ENCODE peak calls at places on chromosome 12, in six cellular contexts. A is gastrocnemius medialis, P is mesendoderm, S is cardiac muscle cell, E is A549, F is caudate nucleus. G is an unnamed sample.

GRCh38 chr12:95258803-95259202 is 41.2 kb downstream of the VEZT start:
- DNase-seq in E (no peak), P (no peak), F (no peak), A (no peak), S (no peak), G (no peak)

GRCh38 chr12:46661161-46661845 is 164.5 kb downstream of the SLC38A4 start:
- DNase-seq in E (peak), S (peak), A (no peak), P (peak), F (no peak), G (no peak)

GRCh38 chr12:111488271-111488670 is 82.5 kb downstream of the SH2B3 start:
- DNase-seq in A (peak), F (no peak), P (no peak), E (no peak), S (peak), G (no peak)

GRCh38 chr12:54890339-54890738 is 36.0 kb downstream of the MUCL1 start:
- DNase-seq in P (no peak), F (no peak), A (no peak), S (no peak), E (no peak), G (no peak)

GRCh38 chr12:52993558-52993869 is 12.7 kb upstream of the EIF4B start:
- DNase-seq in P (peak), S (no peak), A (no peak), F (no peak), E (no peak), G (no peak)

GRCh38 chr12:132724506-132725220 is 14.0 kb downstream of the PGAM5 start:
- DNase-seq in P (no peak), S (no peak), F (no peak), E (no peak), A (no peak), G (no peak)

GRCh38 chr12:113659416-113659815 is 187.7 kb upstream of the LHX5 start:
- DNase-seq in A (no peak), F (no peak), E (no peak), P (no peak), S (no peak), G (no peak)

GRCh38 chr12:120534703-120535655 is 823 bp downstream of the RNF10 start:
- DNase-seq in S (peak), F (no peak), P (peak), E (peak), A (peak), G (no peak)

GRCh38 chr12:95740751-95741150 is 49.8 kb downstream of the NTN4 start:
- DNase-seq in P (no peak), S (no peak), F (no peak), E (no peak), A (no peak), G (no peak)

GRCh38 chr12:58915634-58916033 is 4.7 kb downstream of the LRIG3 start:
- DNase-seq in F (no peak), P (no peak), E (no peak), A (peak), S (peak), G (no peak)
- H3K27ac ChIP-seq in F (peak), P (no peak), E (peak), A (peak), S (peak), G (no peak)

GRCh38 chr12:23634344-23634743 is 315.1 kb downstream of the SOX5 start:
- DNase-seq in F (no peak), E (no peak), S (no peak), A (no peak), P (no peak), G (no peak)

GRCh38 chr12:23630524-23630923 is 318.9 kb downstream of the SOX5 start:
- DNase-seq in E (no peak), A (no peak), P (no peak), S (no peak), F (no peak), G (no peak)

GRCh38 chr12:23628836-23629235 is 320.6 kb downstream of the SOX5 start:
- DNase-seq in P (no peak), F (no peak), A (no peak), E (no peak), S (no peak), G (no peak)

GRCh38 chr12:23626791-23627190 is 322.7 kb downstream of the SOX5 start:
- DNase-seq in S (no peak), A (no peak), F (no peak), E (no peak), P (no peak), G (no peak)

DNA sequence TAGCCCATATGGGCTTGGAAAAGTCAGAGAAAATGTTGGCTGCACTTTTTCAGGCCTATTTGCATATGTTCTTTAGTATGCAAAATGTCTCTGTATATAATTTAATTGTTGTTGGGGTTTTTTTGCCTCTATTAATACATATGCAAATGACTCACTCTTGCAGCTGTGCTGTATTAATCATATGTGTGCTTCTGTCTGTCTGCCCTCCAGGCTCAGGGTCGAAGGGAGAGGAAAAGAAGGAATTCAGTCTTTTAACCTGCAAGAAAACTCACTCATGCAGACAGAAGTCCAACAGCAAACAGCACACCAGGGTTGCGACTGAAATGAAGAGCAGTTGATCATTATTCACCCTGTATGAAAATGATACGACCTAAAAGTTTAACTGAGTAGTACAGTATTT is 317.5 kb downstream of the SOX5 start:
- DNase-seq in E (no peak), P (no peak), A (no peak), F (no peak), S (no peak), G (no peak)
- H3K27ac ChIP-seq in E (no peak), P (no peak), A (no peak), F (no peak), S (no peak), G (no peak)

GRCh38 chr12:104809251-104809650 is 148.8 kb downstream of the SLC41A2 start:
- DNase-seq in S (no peak), E (no peak), P (no peak), F (no peak), A (no peak), G (no peak)

GRCh38 chr12:104809706-104810385 is 148.2 kb downstream of the SLC41A2 start:
- DNase-seq in P (no peak), F (no peak), E (no peak), A (no peak), S (no peak), G (no peak)

GRCh38 chr12:104816845-104817503 is 141.1 kb downstream of the SLC41A2 start:
- DNase-seq in S (no peak), E (no peak), A (no peak), P (no peak), F (no peak), G (no peak)

GRCh38 chr12:104815935-104816334 is 142.2 kb downstream of the SLC41A2 start:
- DNase-seq in A (no peak), F (no peak), E (no peak), P (no peak), S (no peak), G (no peak)

DNA sequence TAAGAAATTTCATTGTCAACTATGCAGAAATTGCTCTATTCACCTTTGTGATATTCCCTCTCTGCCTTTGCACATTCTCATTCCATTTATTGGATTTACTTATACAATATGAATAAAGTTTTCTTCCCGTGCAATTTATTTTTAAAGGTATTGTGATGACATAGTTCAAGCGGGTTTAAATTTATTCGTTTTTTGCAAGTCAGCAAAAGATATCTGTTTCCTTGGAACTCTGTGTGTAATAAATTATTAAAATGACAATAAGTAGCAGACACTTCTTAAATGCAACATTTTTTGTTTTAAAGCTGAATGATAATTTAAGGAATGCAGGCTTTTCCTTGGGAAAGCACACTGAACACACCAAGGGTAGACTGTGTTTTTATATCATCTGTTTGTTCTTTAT is 143.1 kb downstream of the SLC41A2 start:
- DNase-seq in S (no peak), A (no peak), P (no peak), E (no peak), F (no peak), G (no peak)
- H3K27ac ChIP-seq in S (no peak), A (no peak), P (no peak), E (no peak), F (no peak), G (no peak)

DNA sequence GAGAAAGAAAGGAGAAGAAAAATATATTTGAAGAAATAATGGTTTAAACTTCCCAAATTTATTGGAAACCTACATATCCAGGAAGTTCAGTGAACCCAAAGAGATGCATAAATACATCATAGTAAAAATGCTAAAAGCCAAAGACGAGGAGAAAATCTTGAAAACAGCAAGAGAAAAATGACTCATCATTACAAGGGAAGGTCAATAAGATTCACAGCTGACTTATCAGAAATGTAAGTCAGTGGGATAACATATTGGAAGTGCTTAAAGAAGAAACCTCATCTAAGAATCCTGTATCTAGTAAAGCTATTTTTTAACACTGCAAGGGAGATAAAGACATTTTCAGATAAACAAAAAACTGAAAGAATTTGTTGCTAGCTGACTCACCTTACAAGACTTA is 19.9 kb downstream of the RIC8B start:
- DNase-seq in P (no peak), A (no peak), E (no peak), S (no peak), F (no peak), G (no peak)
- H3K27ac ChIP-seq in P (no peak), A (no peak), E (no peak), S (no peak), F (no peak), G (no peak)

DNA sequence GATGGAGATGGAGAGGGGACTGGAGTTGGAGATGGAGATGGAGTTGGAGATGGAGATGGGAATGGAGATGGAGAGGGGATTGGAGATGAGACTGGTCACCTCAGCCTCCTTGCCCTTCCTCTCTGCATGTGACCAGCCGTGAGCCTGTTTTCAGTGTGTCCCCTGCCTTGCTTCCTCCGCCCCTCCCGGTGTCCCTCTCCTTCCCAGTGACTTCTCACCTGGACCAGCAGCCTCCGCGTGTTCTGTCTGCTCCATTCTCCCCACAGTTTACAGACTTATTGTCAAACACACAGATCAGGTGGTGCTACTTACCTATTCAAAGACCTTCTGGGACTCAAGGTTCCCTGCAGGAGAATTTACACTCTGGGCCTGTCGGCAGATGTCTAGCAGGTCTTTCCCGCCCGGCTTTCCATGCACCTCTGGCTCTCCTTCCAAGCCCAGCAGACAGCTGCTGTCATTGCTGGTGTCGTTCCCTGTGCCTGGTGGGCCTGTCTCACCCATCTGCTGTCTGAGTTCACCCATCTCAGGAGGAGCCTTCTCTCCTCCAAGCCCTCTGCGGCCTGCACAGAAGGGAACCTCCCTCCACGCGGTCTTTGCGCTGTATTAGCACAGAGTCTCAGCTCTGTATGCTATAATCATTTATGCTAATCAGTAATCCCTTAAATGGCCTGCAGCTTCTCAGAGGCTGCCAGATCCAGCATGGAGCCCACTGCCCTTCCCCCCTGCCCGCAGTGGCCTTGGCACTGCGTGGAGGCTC is 62.1 kb downstream of the ADGRD1 start:
- DNase-seq in F (no peak), P (no peak), A (no peak), E (no peak), S (no peak), G (no peak)
- H3K27ac ChIP-seq in F (no peak), P (no peak), A (no peak), E (no peak), S (no peak), G (no peak)

GRCh38 chr12:110458756-110459155 is 8.6 kb upstream of the ARPC3 start:
- DNase-seq in P (no peak), F (no peak), E (no peak), S (no peak), A (no peak), G (no peak)
- H3K27ac ChIP-seq in P (no peak), F (no peak), E (no peak), S (no peak), A (no peak), G (peak)

GRCh38 chr12:1799068-1799881 is 21.1 kb upstream of the LRTM2 start:
- DNase-seq in F (no peak), S (no peak), E (no peak), A (no peak), P (no peak), G (no peak)

GRCh38 chr12:1797011-1797901 is 23.1 kb upstream of the LRTM2 start:
- DNase-seq in E (no peak), P (no peak), S (peak), A (no peak), F (no peak), G (no peak)

GRCh38 chr12:1797991-1798733 is 22.2 kb upstream of the LRTM2 start:
- DNase-seq in S (no peak), F (no peak), A (no peak), E (no peak), P (no peak), G (no peak)

GRCh38 chr12:1799882-1800645 is 20.3 kb upstream of the LRTM2 start:
- DNase-seq in F (no peak), E (no peak), S (no peak), P (no peak), A (peak), G (no peak)

DNA sequence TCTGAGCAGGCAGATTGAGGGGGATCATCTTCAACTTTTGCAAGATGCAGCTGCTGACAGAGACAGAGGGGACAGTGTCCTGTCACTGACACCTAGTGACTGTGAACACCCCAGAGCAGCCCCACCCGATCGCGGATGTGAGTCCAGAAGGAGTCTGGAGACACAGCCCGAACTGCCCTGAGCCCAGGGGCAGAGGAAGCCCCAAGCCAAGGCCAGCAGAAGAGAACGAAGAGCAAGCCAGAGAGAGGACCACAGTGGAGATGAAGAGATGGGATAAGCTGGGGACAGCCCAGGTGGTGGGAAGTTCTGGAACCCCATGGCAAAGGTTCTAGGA is 21.7 kb upstream of the LRTM2 start:
- DNase-seq in A (no peak), F (no peak), S (no peak), P (no peak), E (no peak), G (no peak)
- H3K27ac ChIP-seq in A (no peak), F (no peak), S (no peak), P (no peak), E (no peak), G (no peak)